ENCODE peak calls at places on chromosomes 2 and 18, in nine cellular contexts. O, I, H, G, Q, B, Y, D and M are unnamed samples. For H3K9me3, the result is how much of the 10 kb centered on the place peaks cover.

GRCh38 chr2:59900728-59901452 is 652.6 kb downstream of the BCL11A start:
- DNase-seq in I (no peak), D (no peak), Y (no peak), G (no peak), H (no peak), O (no peak), Q (no peak), B (no peak), M (no peak)

GRCh38 chr2:239978381-239978780 is 46.8 kb downstream of the NDUFA10 start:
- DNase-seq in Q (no peak), G (no peak), H (peak), I (peak), D (no peak), B (no peak), O (no peak), Y (no peak), M (no peak)

GRCh38 chr2:30561349-30561748 is 114.3 kb downstream of the LCLAT1 start:
- DNase-seq in H (no peak), I (no peak), G (no peak), B (no peak), D (no peak), Q (no peak), O (no peak), Y (no peak), M (no peak)

GRCh38 chr2:62465039-62465740 is 40.8 kb downstream of the TMEM17 start:
- DNase-seq in I (no peak), G (no peak), D (no peak), Y (no peak), H (no peak), O (no peak), Q (no peak), B (no peak), M (no peak)

GRCh38 chr2:86035883-86036789 is 69.5 kb downstream of the POLR1A start:
- DNase-seq in Q (peak), D (no peak), O (peak), B (peak), Y (peak), G (peak), H (no peak), I (peak), M (peak)

GRCh38 chr2:172962824-172963223 is 112.8 kb upstream of the MAP3K20 start:
- DNase-seq in Q (no peak), I (peak), G (no peak), O (no peak), Y (no peak), D (no peak), B (peak), H (no peak), M (no peak)

GRCh38 chr18:43893001-43893637 is 615.8 kb upstream of the SYT4 start:
- DNase-seq in G (no peak), D (no peak), O (no peak), B (peak), Q (no peak), I (peak), Y (no peak), H (no peak), M (no peak)

GRCh38 chr18:48750485-48751175 is 200.1 kb downstream of the SMAD7 start:
- DNase-seq in B (no peak), Q (no peak), O (peak), G (no peak), H (no peak), D (no peak), Y (no peak), I (peak), M (no peak)

DNA sequence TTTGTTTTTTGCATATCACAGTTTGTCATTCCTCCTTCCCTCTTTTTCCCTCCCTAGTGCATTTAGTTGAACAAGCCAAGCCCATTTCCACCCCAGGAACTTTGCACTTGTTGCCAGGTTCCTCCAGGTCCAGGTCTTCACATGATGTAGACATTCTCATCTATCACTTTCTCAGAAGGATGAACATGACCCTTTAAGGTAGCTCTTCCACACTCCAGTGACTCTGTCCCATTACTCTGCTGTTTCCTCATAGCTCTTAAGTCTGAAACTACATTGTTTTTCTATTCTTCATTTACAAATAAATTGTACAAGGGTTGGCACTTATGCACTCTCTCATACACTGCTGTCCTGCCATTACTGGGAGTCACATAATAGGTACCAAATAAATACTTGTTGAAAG is 6.1 kb downstream of the KYNU start:
- DNase-seq in G (no peak), B (no peak), O (no peak), Q (no peak), Y (no peak), I (no peak), H (no peak), D (no peak), M (no peak)
- H3K9me3 ChIP-seq in G (under half), B (under half), O (under half), Q (under half), Y (under half), I (under half), H (under half), D (under half), M (under half)

GRCh38 chr2:108980076-108980475 is 8.9 kb downstream of the EDAR start:
- DNase-seq in I (no peak), Y (no peak), D (no peak), G (no peak), B (no peak), O (no peak), H (no peak), Q (no peak), M (no peak)
- H3K9me3 ChIP-seq in I (under half), Y (under half), D (under half), G (under half), B (under half), O (under half), H (under half), Q (under half), M (under half)

DNA sequence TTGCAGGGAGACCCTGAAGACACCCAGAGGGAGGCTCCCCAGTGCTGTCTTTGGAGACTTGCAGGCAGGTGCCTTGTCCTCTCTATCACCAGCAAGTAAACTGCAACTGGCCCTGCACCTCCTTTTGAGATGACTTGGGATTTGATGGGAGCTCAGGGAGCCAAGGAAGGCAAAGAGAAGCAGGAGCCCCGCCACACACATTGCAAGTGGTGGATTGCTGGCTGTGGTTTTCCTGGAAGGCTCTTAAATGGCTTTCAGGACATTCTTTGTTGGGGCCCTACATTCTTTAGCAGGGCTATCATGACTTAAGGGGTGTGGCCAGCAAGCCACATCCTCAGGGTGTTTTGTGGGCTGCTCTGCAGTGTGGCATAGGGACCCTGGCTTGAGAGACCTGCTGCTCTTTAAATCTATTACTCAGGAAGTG is 39.9 kb upstream of the CDC42EP3 start:
- DNase-seq in D (no peak), Y (no peak), O (no peak), I (peak), H (peak), G (no peak), Q (no peak), B (peak), M (no peak)
- H3K9me3 ChIP-seq in D (under half), Y (under half), O (under half), I (under half), H (under half), G (under half), Q (under half), B (under half), M (under half)

GRCh38 chr2:35356332-35356731 is 999.2 kb upstream of the CRIM1 start:
- DNase-seq in D (no peak), O (no peak), Y (no peak), Q (no peak), G (no peak), B (no peak), H (no peak), I (no peak), M (no peak)
- H3K9me3 ChIP-seq in D (under half), O (under half), Y (under half), Q (under half), G (under half), B (under half), H (under half), I (under half), M (under half)

DNA sequence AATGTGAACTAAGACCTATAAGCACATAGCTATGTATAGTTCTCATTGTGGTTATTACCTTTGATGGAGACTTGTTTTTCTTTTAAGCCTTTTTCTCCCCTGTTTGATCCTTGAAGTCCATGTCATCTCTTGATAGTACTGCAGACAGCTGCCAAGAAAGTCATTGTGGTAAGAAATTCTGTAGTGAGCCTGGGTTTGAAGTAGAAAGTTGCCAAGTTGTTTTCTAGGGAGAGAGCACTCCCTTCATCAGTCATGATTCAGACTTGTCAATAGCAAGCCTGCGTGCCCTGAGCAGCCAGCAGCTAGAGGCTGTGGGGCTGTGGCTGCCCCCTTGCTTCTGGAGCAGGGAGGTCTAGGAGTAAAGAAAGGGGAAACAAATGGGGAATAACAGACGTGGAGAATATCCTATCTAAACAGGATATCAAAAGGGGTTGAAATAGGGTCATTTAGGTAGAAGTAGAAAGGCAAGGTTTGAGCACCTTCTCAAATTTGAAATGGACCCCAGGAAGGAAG is 8.4 kb downstream of the SP5 start:
- DNase-seq in D (no peak), O (no peak), I (peak), Y (no peak), H (peak), Q (no peak), B (no peak), G (no peak), M (no peak)
- H3K9me3 ChIP-seq in D (under half), O (under half), I (under half), Y (under half), H (under half), Q (under half), B (under half), G (under half), M (under half)

GRCh38 chr18:61954347-61954746 is 61.5 kb upstream of the RNF152 start:
- DNase-seq in Q (no peak), B (no peak), O (no peak), I (no peak), D (no peak), G (no peak), Y (no peak), H (no peak), M (no peak)
- H3K9me3 ChIP-seq in Q (under half), B (under half), O (under half), I (under half), D (under half), G (under half), Y (under half), H (under half), M (under half)

GRCh38 chr2:82526267-82526666 is 1932.8 kb downstream of the SUCLG1 start:
- DNase-seq in G (no peak), H (no peak), B (no peak), I (no peak), D (no peak), O (no peak), Q (no peak), Y (no peak), M (no peak)
- H3K9me3 ChIP-seq in G (under half), H (under half), B (under half), I (under half), D (under half), O (under half), Q (under half), Y (under half), M (under half)